ENCODE peak calls at places on chromosomes 2 and 18, in five cellular contexts. One of them, this sample, is unnamed.
A peak's percentile ranks its signal among the peaks of the same experiment; 100 is the strongest.

GRCh38 chr2:189222440-189222839 is 42.9 kb upstream of the COL5A2 start:
- DNase-seq in neuronal stem cell: no peak
- DNase-seq in H9: no peak
- DNase-seq in mesendoderm: no peak
- DNase-seq in IMR-90: no peak
- DNase-seq in this sample: peak; percentile 64

GRCh38 chr2:20536619-20537422 is 89.9 kb downstream of the RHOB start:
- DNase-seq in IMR-90: no peak
- DNase-seq in neuronal stem cell: no peak
- DNase-seq in mesendoderm: peak; percentile 63
- DNase-seq in H9: peak; percentile 44
- DNase-seq in this sample: no peak

GRCh38 chr2:69437751-69438154 is 518 bp upstream of the NFU1 start:
- DNase-seq in IMR-90: no peak
- DNase-seq in mesendoderm: no peak
- DNase-seq in neuronal stem cell: no peak
- DNase-seq in H9: no peak
- DNase-seq in this sample: no peak

GRCh38 chr2:189276277-189276676 is 96.7 kb upstream of the COL5A2 start:
- DNase-seq in neuronal stem cell: no peak
- DNase-seq in mesendoderm: no peak
- DNase-seq in H9: no peak
- DNase-seq in IMR-90: peak; percentile 97
- DNase-seq in this sample: peak; percentile 90

GRCh38 chr2:1759611-1759930 is 15.3 kb upstream of the PXDN start:
- DNase-seq in IMR-90: no peak
- DNase-seq in neuronal stem cell: no peak
- DNase-seq in mesendoderm: no peak
- DNase-seq in H9: no peak
- DNase-seq in this sample: no peak

GRCh38 chr2:221572180-221572820 is at the start of gene EPHA4:
- DNase-seq in IMR-90: peak; percentile 88
- DNase-seq in mesendoderm: peak; percentile 92
- DNase-seq in H9: peak; percentile 83
- DNase-seq in neuronal stem cell: peak; percentile 89
- DNase-seq in this sample: peak; percentile 90

GRCh38 chr2:140027320-140027719 is 1247.1 kb upstream of the NXPH2 start:
- DNase-seq in IMR-90: no peak
- DNase-seq in mesendoderm: peak; percentile 10
- DNase-seq in H9: peak; percentile 35
- DNase-seq in neuronal stem cell: no peak
- DNase-seq in this sample: no peak

GRCh38 chr2:133511679-133512078 is 56.6 kb downstream of the NCKAP5 start:
- DNase-seq in IMR-90: no peak
- DNase-seq in mesendoderm: no peak
- DNase-seq in neuronal stem cell: no peak
- DNase-seq in H9: no peak
- DNase-seq in this sample: no peak

GRCh38 chr18:59697236-59697932 is at the start of gene CCBE1:
- DNase-seq in neuronal stem cell: peak; percentile 81
- DNase-seq in IMR-90: peak; percentile 71
- DNase-seq in mesendoderm: peak; percentile 79
- DNase-seq in H9: peak; percentile 86
- DNase-seq in this sample: peak; percentile 64

GRCh38 chr2:239688840-239689239 is 288.0 kb upstream of the HDAC4 start:
- DNase-seq in H9: no peak
- DNase-seq in neuronal stem cell: no peak
- DNase-seq in IMR-90: no peak
- DNase-seq in mesendoderm: no peak
- DNase-seq in this sample: no peak

GRCh38 chr2:127106457-127106997 is 427 bp downstream of the BIN1 start:
- DNase-seq in neuronal stem cell: no peak
- DNase-seq in mesendoderm: peak; percentile 69
- DNase-seq in IMR-90: peak; percentile 10
- DNase-seq in H9: no peak
- DNase-seq in this sample: peak; percentile 54

GRCh38 chr2:20431772-20432171 is 15.1 kb upstream of the RHOB start:
- DNase-seq in IMR-90: no peak
- DNase-seq in H9: no peak
- DNase-seq in mesendoderm: no peak
- DNase-seq in neuronal stem cell: no peak
- DNase-seq in this sample: no peak

GRCh38 chr2:181348091-181348837 is 108.9 kb upstream of the ITGA4 start:
- DNase-seq in H9: no peak
- DNase-seq in IMR-90: no peak
- DNase-seq in mesendoderm: no peak
- DNase-seq in neuronal stem cell: no peak
- DNase-seq in this sample: no peak

GRCh38 chr2:43569921-43570320 is 25.9 kb downstream of the THADA start:
- DNase-seq in neuronal stem cell: no peak
- DNase-seq in H9: no peak
- DNase-seq in IMR-90: no peak
- DNase-seq in mesendoderm: no peak
- DNase-seq in this sample: no peak

GRCh38 chr18:46715062-46715461 is 41.8 kb downstream of the ST8SIA5 start:
- DNase-seq in IMR-90: no peak
- DNase-seq in mesendoderm: no peak
- DNase-seq in H9: no peak
- DNase-seq in neuronal stem cell: no peak
- DNase-seq in this sample: no peak

GRCh38 chr2:157426477-157426994 is 17.4 kb downstream of the CYTIP start:
- DNase-seq in mesendoderm: no peak
- DNase-seq in neuronal stem cell: no peak
- DNase-seq in IMR-90: no peak
- DNase-seq in H9: no peak
- DNase-seq in this sample: no peak

GRCh38 chr18:79934311-79935097 is 16.9 kb downstream of the SLC66A2 start:
- DNase-seq in neuronal stem cell: no peak
- DNase-seq in IMR-90: no peak
- DNase-seq in H9: peak; percentile 31
- DNase-seq in mesendoderm: peak; percentile 35
- DNase-seq in this sample: peak; percentile 39

GRCh38 chr2:62221141-62221540 is 25.2 kb downstream of the B3GNT2 start:
- DNase-seq in neuronal stem cell: no peak
- DNase-seq in IMR-90: peak; percentile 30
- DNase-seq in mesendoderm: no peak
- DNase-seq in H9: no peak
- DNase-seq in this sample: peak; percentile 63

GRCh38 chr2:172098287-172098649 is 4.4 kb downstream of the DLX2 start:
- DNase-seq in H9: no peak
- DNase-seq in mesendoderm: peak; percentile 47
- DNase-seq in neuronal stem cell: no peak
- DNase-seq in IMR-90: no peak
- DNase-seq in this sample: no peak
- H3K18ac ChIP-seq in H9: no peak overlapping the region
- H3K18ac ChIP-seq in mesendoderm: no peak overlapping the region
- H3K18ac ChIP-seq in neuronal stem cell: no peak overlapping the region
- H3K18ac ChIP-seq in IMR-90: peak overlapping the region; percentile 51
- H3K18ac ChIP-seq in this sample: no peak overlapping the region

GRCh38 chr2:138433995-138434991 is 67.3 kb upstream of the SPOPL start:
- DNase-seq in H9: no peak
- DNase-seq in neuronal stem cell: no peak
- DNase-seq in IMR-90: peak; percentile 23
- DNase-seq in mesendoderm: peak; percentile 6
- DNase-seq in this sample: no peak
- H4K8ac ChIP-seq in H9: no peak overlapping the region
- H4K8ac ChIP-seq in neuronal stem cell: no peak overlapping the region
- H4K8ac ChIP-seq in IMR-90: no peak overlapping the region
- H4K8ac ChIP-seq in mesendoderm: no peak overlapping the region
- H4K8ac ChIP-seq in this sample: no peak overlapping the region

GRCh38 chr2:128323501-128323931 is 4.8 kb upstream of the HS6ST1 start:
- DNase-seq in neuronal stem cell: no peak
- DNase-seq in IMR-90: no peak
- DNase-seq in H9: no peak
- DNase-seq in mesendoderm: no peak
- DNase-seq in this sample: no peak
- H2AK5ac ChIP-seq in neuronal stem cell: peak overlapping the region; percentile 97
- H2AK5ac ChIP-seq in IMR-90: peak overlapping the region; percentile 8
- H2AK5ac ChIP-seq in H9: no peak overlapping the region
- H2AK5ac ChIP-seq in mesendoderm: no peak overlapping the region
- H2AK5ac ChIP-seq in this sample: no peak overlapping the region

GRCh38 chr2:215904101-215904500 is 109.2 kb downstream of the MREG start:
- DNase-seq in neuronal stem cell: no peak
- DNase-seq in IMR-90: peak; percentile 78
- DNase-seq in mesendoderm: no peak
- DNase-seq in H9: no peak
- DNase-seq in this sample: peak; percentile 78
- H3K18ac ChIP-seq in neuronal stem cell: no peak overlapping the region
- H3K18ac ChIP-seq in IMR-90: peak overlapping the region; percentile 40
- H3K18ac ChIP-seq in mesendoderm: no peak overlapping the region
- H3K18ac ChIP-seq in H9: no peak overlapping the region
- H3K18ac ChIP-seq in this sample: peak overlapping the region; percentile 52